ENCODE peak calls at places on chromosomes 12 and 14, in six cellular contexts. U is AG04449, G is progenitor cell of endocrine pancreas, N is coronary artery, K is right lobe of liver, J is mesothelial cell of epicardium. T is an unnamed sample.

GRCh38 chr14:67537736-67538135 is 4.6 kb downstream of the PLEKHH1 start:
- DNase-seq in U (no peak), G (no peak), N (no peak), K (no peak), J (no peak), T (no peak)

GRCh38 chr12:2074792-2075191 is 22.0 kb downstream of the CACNA1C start:
- DNase-seq in U (no peak), G (no peak), N (no peak), K (no peak), J (no peak), T (no peak)

GRCh38 chr14:77037886-77038511 is 9.5 kb upstream of the IRF2BPL start:
- DNase-seq in U (no peak), G (no peak), N (no peak), K (no peak), J (no peak), T (no peak)

GRCh38 chr12:113130457-113131135 is 5.0 kb downstream of the RASAL1 start:
- DNase-seq in U (no peak), G (no peak), N (no peak), K (no peak), J (no peak), T (no peak)

GRCh38 chr14:61581955-61582615 is 113.2 kb upstream of the HIF1A start:
- DNase-seq in U (no peak), G (no peak), N (no peak), K (no peak), J (no peak), T (no peak)

GRCh38 chr12:115337693-115338543 is 653.9 kb upstream of the TBX3 start:
- DNase-seq in U (no peak), G (no peak), N (peak), K (no peak), J (no peak), T (peak)

GRCh38 chr14:93059917-93060545 is 55.7 kb downstream of the ITPK1 start:
- DNase-seq in U (no peak), G (no peak), N (no peak), K (no peak), J (no peak), T (no peak)

GRCh38 chr12:44225128-44225527 is 389.2 kb downstream of the TMEM117 start:
- DNase-seq in U (no peak), G (no peak), N (no peak), K (no peak), J (no peak), T (no peak)

GRCh38 chr14:39431416-39432178 is 636 bp downstream of the FBXO33 start:
- DNase-seq in U (no peak), G (peak), N (peak), K (peak), J (peak), T (no peak)

GRCh38 chr14:39433452-39433813 is 1.2 kb upstream of the FBXO33 start:
- DNase-seq in U (no peak), G (no peak), N (no peak), K (no peak), J (no peak), T (no peak)

GRCh38 chr14:39434401-39434800 is 2.2 kb upstream of the FBXO33 start:
- DNase-seq in U (no peak), G (no peak), N (no peak), K (no peak), J (no peak), T (no peak)

GRCh38 chr14:39432179-39432618 is at the start of gene FBXO33:
- DNase-seq in U (peak), G (peak), N (peak), K (peak), J (peak), T (peak)

DNA sequence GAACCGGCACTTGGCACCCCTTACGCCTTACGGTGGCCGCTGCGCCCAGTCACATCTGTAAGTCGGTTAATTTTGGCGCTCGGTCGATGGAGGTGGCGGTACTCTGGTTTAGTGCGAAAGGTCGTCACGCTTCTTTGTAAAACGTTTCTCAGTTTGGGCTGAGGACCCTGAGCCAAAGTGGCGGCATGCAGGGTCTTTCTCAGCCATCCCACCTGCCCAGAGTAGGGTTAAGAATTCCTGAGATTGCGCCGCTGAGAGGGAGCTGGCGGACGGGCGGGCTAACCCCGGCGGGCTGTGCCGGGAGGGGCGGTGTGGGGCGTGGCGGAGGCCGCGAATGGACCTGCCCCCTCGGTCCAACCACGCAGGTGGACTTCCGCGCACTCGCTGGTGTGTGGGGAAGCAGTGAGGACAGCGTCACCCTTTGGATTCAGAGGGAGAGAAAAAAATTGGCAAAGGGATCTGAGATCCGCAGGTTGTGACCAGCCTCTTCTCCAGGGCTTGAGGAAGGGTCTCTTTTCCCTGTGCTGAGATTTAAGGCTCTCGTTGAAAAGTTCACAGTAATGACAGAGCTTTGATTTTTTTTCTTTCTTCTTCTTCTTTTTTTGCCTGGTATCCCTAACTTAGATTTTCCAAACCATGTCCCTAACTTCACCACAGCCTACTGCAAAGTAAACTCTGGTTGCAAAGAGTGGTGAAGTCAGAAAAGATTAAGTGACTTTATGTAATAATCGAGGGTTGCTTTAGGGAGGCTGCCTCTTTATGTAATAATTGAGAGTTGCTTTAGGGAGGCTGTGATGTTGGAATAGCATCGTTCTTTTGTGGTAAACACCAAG is 602 bp upstream of the FBXO33 start:
- DNase-seq in U (no peak), G (peak), N (peak), K (peak), J (peak), T (peak)
- TF ChIP-seq CTCF in U (no peak), G (peak), N (no peak), K (peak), J (no peak), T (no peak)

DNA sequence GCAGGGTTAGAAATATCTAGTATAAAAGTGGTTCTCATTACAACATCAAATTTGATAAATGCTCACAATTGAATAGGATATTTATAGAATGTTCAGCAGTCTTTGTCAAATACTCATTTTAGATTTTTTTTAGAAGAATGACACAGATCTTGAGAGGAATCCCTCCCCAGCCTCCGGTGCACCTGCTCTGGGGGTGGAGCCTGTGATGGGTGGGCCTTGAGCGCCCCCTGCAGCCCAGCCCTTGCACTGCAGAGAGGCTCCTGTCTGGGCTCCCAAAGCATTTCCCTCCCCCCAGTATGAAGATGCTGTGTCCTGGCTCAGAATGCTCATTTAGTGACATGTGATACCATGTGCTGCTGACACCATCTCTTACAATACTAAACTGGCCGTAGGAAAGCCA is 792.3 kb downstream of the TMEM121 start:
- DNase-seq in U (no peak), G (no peak), N (no peak), K (no peak), J (no peak), T (no peak)
- TF ChIP-seq CTCF in U (no peak), G (no peak), N (no peak), K (peak), J (no peak), T (no peak)

DNA sequence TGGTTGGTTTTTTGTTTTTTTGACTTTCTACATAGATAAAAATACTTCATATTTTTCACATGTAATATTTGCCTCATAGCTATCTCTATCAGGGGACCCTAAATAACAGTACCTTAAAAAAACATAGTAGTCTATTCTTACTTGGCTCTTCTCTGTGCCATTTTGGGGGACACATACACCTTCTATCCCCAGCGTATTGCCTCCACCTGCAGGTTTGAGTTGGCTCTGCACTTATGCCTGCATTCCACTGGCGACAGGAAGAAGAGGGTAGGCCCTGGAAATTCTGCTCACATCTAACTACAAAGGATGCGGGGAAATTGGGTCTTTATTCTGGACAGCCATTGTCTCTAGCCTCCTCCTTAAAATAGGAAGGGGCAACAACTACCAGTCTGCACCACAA is 13.8 kb upstream of the IFI27L2 start:
- DNase-seq in U (no peak), G (no peak), N (no peak), K (no peak), J (no peak), T (no peak)
- TF ChIP-seq CTCF in U (peak), G (peak), N (no peak), K (peak), J (peak), T (peak)

GRCh38 chr12:48454675-48455074 is 17.7 kb upstream of the ANP32D start:
- DNase-seq in U (no peak), G (no peak), N (no peak), K (no peak), J (no peak), T (no peak)
- TF ChIP-seq CTCF in U (peak), G (peak), N (peak), K (peak), J (no peak), T (peak)